ENCODE peak calls at places on chromosomes 11 and 22, in four cellular contexts. One of them, this sample, is unnamed.
A peak's percentile ranks its signal among the peaks of the same experiment; 100 is the strongest.

GRCh38 chr22:41526802-41527799 is 17.2 kb downstream of the POLR3H start:
- DNase-seq in lower leg skin: no peak
- DNase-seq in GM23248: peak; percentile 60
- DNase-seq in HFF-Myc: no peak
- DNase-seq in this sample: no peak

GRCh38 chr11:45662096-45662664 is 3.2 kb downstream of the CHST1 start:
- DNase-seq in lower leg skin: no peak
- DNase-seq in GM23248: no peak
- DNase-seq in HFF-Myc: no peak
- DNase-seq in this sample: no peak

GRCh38 chr22:39236321-39237275 is 8.2 kb downstream of the PDGFB start:
- DNase-seq in lower leg skin: no peak
- DNase-seq in GM23248: no peak
- DNase-seq in HFF-Myc: no peak
- DNase-seq in this sample: no peak

GRCh38 chr11:62340269-62340901 is 3.1 kb downstream of the ASRGL1 start:
- DNase-seq in lower leg skin: peak; percentile 58
- DNase-seq in GM23248: peak; percentile 65
- DNase-seq in HFF-Myc: peak; percentile 10
- DNase-seq in this sample: peak; percentile 5

GRCh38 chr22:45336971-45337431 is 27.3 kb downstream of the FAM118A start:
- DNase-seq in lower leg skin: peak; percentile 74
- DNase-seq in GM23248: peak; percentile 8
- DNase-seq in HFF-Myc: no peak
- DNase-seq in this sample: no peak

GRCh38 chr22:18008136-18008535 is 16.2 kb downstream of the MICAL3 start:
- DNase-seq in lower leg skin: no peak
- DNase-seq in GM23248: no peak
- DNase-seq in HFF-Myc: no peak
- DNase-seq in this sample: no peak

GRCh38 chr11:20015101-20015500 is 145.2 kb downstream of the DBX1 start:
- DNase-seq in lower leg skin: no peak
- DNase-seq in GM23248: no peak
- DNase-seq in HFF-Myc: no peak
- DNase-seq in this sample: no peak

GRCh38 chr22:47132428-47132825 is 370.0 kb downstream of the TBC1D22A start:
- DNase-seq in lower leg skin: no peak
- DNase-seq in GM23248: no peak
- DNase-seq in HFF-Myc: no peak
- DNase-seq in this sample: no peak

GRCh38 chr22:25202290-25202921 is 2.7 kb downstream of the CRYBB3 start:
- DNase-seq in lower leg skin: peak; percentile 29
- DNase-seq in GM23248: peak; percentile 63
- DNase-seq in HFF-Myc: peak; percentile 39
- DNase-seq in this sample: peak; percentile 13

GRCh38 chr11:81585534-81585933 is 1148.1 kb downstream of the FAM181B start:
- DNase-seq in lower leg skin: no peak
- DNase-seq in GM23248: no peak
- DNase-seq in HFF-Myc: no peak
- DNase-seq in this sample: no peak

GRCh38 chr11:119744577-119744976 is 15.6 kb upstream of the NECTIN1 start:
- DNase-seq in lower leg skin: no peak
- DNase-seq in GM23248: no peak
- DNase-seq in HFF-Myc: no peak
- DNase-seq in this sample: no peak

GRCh38 chr11:23732026-23732425 is 764.8 kb upstream of the LUZP2 start:
- DNase-seq in lower leg skin: no peak
- DNase-seq in GM23248: peak; percentile 6
- DNase-seq in HFF-Myc: no peak
- DNase-seq in this sample: no peak

GRCh38 chr11:128326791-128327190 is 260.6 kb downstream of the ETS1 start:
- DNase-seq in lower leg skin: no peak
- DNase-seq in GM23248: no peak
- DNase-seq in HFF-Myc: no peak
- DNase-seq in this sample: no peak

GRCh38 chr22:27466229-27466628 is 335.3 kb downstream of the MN1 start:
- DNase-seq in lower leg skin: no peak
- DNase-seq in GM23248: peak; percentile 39
- DNase-seq in HFF-Myc: no peak
- DNase-seq in this sample: no peak

GRCh38 chr11:73218106-73218829 is at the start of gene P2RY2:
- DNase-seq in lower leg skin: peak; percentile 47
- DNase-seq in GM23248: peak; percentile 52
- DNase-seq in HFF-Myc: no peak
- DNase-seq in this sample: no peak

GRCh38 chr11:11841121-11841604 is 609 bp upstream of the USP47 start:
- DNase-seq in lower leg skin: no peak
- DNase-seq in GM23248: peak; percentile 58
- DNase-seq in HFF-Myc: no peak
- DNase-seq in this sample: no peak

GRCh38 chr11:134505125-134505524 is 93.1 kb upstream of the B3GAT1 start:
- DNase-seq in lower leg skin: no peak
- DNase-seq in GM23248: no peak
- DNase-seq in HFF-Myc: no peak
- DNase-seq in this sample: no peak

GRCh38 chr11:26865703-26866102 is 128.2 kb upstream of the FIBIN start:
- DNase-seq in lower leg skin: no peak
- DNase-seq in GM23248: no peak
- DNase-seq in HFF-Myc: no peak
- DNase-seq in this sample: no peak

GRCh38 chr22:16866167-16866566 is 41.0 kb upstream of the XKR3 start:
- DNase-seq in lower leg skin: no peak
- DNase-seq in GM23248: peak; percentile 43
- DNase-seq in HFF-Myc: no peak
- DNase-seq in this sample: no peak

GRCh38 chr22:34414467-34415440 is 494.5 kb upstream of the LARGE1 start:
- DNase-seq in lower leg skin: peak; percentile 27
- DNase-seq in GM23248: peak; percentile 3
- DNase-seq in HFF-Myc: peak; percentile 3
- DNase-seq in this sample: no peak

GRCh38 chr22:19522190-19522880 is 1.9 kb downstream of the CLDN5 start:
- DNase-seq in lower leg skin: no peak
- DNase-seq in GM23248: no peak
- DNase-seq in HFF-Myc: no peak
- DNase-seq in this sample: no peak

GRCh38 chr11:128288368-128288767 is 299.0 kb downstream of the ETS1 start:
- DNase-seq in lower leg skin: no peak
- DNase-seq in GM23248: peak; percentile 44
- DNase-seq in HFF-Myc: no peak
- DNase-seq in this sample: no peak

GRCh38 chr22:43289551-43289963 is 53.6 kb downstream of the SCUBE1 start:
- DNase-seq in lower leg skin: no peak
- DNase-seq in GM23248: peak; percentile 42
- DNase-seq in HFF-Myc: no peak
- DNase-seq in this sample: no peak

GRCh38 chr11:76696756-76697155 is 26.2 kb upstream of the LRRC32 start:
- DNase-seq in lower leg skin: no peak
- DNase-seq in GM23248: no peak
- DNase-seq in HFF-Myc: no peak
- DNase-seq in this sample: no peak

GRCh38 chr11:30753504-30753903 is 167.4 kb upstream of the MPPED2 start:
- DNase-seq in lower leg skin: no peak
- DNase-seq in GM23248: no peak
- DNase-seq in HFF-Myc: no peak
- DNase-seq in this sample: no peak

GRCh38 chr11:30749268-30749667 is 163.1 kb upstream of the MPPED2 start:
- DNase-seq in lower leg skin: no peak
- DNase-seq in GM23248: no peak
- DNase-seq in HFF-Myc: no peak
- DNase-seq in this sample: no peak

GRCh38 chr11:30758012-30758411 is 171.9 kb upstream of the MPPED2 start:
- DNase-seq in lower leg skin: no peak
- DNase-seq in GM23248: peak; percentile 1
- DNase-seq in HFF-Myc: no peak
- DNase-seq in this sample: no peak

GRCh38 chr11:30758946-30759501 is 172.9 kb upstream of the MPPED2 start:
- DNase-seq in lower leg skin: no peak
- DNase-seq in GM23248: no peak
- DNase-seq in HFF-Myc: no peak
- DNase-seq in this sample: no peak

GRCh38 chr11:30753994-30754393 is 167.8 kb upstream of the MPPED2 start:
- DNase-seq in lower leg skin: no peak
- DNase-seq in GM23248: no peak
- DNase-seq in HFF-Myc: no peak
- DNase-seq in this sample: no peak
- H3K4me3 ChIP-seq in lower leg skin: no peak overlapping the region
- H3K4me3 ChIP-seq in GM23248: no peak overlapping the region
- H3K4me3 ChIP-seq in HFF-Myc: no peak overlapping the region
- H3K4me3 ChIP-seq in this sample: no peak overlapping the region

GRCh38 chr11:49851971-49852389 is 100.2 kb upstream of the OR4C13 start:
- DNase-seq in lower leg skin: no peak
- DNase-seq in GM23248: no peak
- DNase-seq in HFF-Myc: no peak
- DNase-seq in this sample: no peak

DNA sequence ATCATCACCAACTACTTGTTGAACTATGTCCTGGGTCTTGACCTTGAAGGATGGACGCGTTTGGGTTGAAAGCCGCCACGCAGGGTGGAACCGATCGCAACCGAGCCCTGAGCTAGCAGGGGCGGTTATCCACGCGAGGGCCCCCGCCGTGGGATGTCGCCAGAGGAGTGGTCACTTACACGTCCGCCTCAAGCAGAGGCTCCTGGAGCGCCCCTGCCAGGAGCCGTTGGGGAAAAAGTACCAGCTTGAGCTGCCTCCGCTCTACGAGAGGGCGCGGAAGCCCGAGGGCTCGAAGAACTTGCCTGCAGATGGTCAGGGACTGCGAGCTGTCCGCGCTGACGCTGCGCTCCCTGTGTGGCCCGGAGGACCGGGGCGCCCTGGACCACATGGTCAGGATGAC is 100.7 kb upstream of the OR4C13 start:
- DNase-seq in lower leg skin: no peak
- DNase-seq in GM23248: no peak
- DNase-seq in HFF-Myc: no peak
- DNase-seq in this sample: no peak
- H3K4me3 ChIP-seq in lower leg skin: no peak overlapping the region
- H3K4me3 ChIP-seq in GM23248: no peak overlapping the region
- H3K4me3 ChIP-seq in HFF-Myc: no peak overlapping the region
- H3K4me3 ChIP-seq in this sample: no peak overlapping the region

DNA sequence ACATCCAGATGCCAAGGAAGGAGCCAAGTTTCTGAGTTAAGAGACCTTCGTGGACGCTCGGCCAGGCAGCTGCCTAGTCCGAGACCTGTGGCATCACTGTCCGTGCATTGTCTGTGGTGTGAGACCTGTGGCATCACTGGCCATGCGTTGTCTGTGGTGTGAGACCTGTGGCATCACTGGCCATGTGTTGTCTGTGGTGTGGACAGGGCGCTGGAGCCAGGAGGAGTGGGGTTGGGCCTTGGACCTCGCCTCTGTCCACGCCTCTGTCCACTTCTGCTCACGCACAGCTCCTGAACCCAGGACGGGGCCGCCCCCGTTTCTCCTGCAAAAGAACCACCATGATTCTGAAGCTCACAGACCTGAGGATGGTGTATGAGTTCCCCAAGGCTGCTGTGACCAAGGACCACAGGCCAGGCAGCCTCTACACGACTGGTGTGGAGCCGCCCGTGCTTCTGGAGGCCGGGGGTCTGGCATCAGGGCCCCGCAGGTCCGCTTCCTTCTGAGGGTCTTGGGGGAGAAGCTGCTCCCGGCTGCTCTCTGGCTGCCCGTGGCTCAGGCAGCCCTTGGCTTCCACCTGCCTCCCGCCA is 1218.3 kb downstream of the BRD1 start:
- DNase-seq in lower leg skin: no peak
- DNase-seq in GM23248: no peak
- DNase-seq in HFF-Myc: no peak
- DNase-seq in this sample: no peak
- H3K4me3 ChIP-seq in lower leg skin: no peak overlapping the region
- H3K4me3 ChIP-seq in GM23248: no peak overlapping the region
- H3K4me3 ChIP-seq in HFF-Myc: no peak overlapping the region
- H3K4me3 ChIP-seq in this sample: no peak overlapping the region

GRCh38 chr11:114110123-114110522 is 50.6 kb downstream of the ZBTB16 start:
- DNase-seq in lower leg skin: no peak
- DNase-seq in GM23248: no peak
- DNase-seq in HFF-Myc: no peak
- DNase-seq in this sample: no peak

GRCh38 chr11:114108501-114109205 is 49.1 kb downstream of the ZBTB16 start:
- DNase-seq in lower leg skin: no peak
- DNase-seq in GM23248: no peak
- DNase-seq in HFF-Myc: no peak
- DNase-seq in this sample: no peak

GRCh38 chr11:114110948-114111347 is 51.4 kb downstream of the ZBTB16 start:
- DNase-seq in lower leg skin: peak; percentile 61
- DNase-seq in GM23248: no peak
- DNase-seq in HFF-Myc: no peak
- DNase-seq in this sample: no peak

GRCh38 chr11:114109206-114110090 is 49.9 kb downstream of the ZBTB16 start:
- DNase-seq in lower leg skin: no peak
- DNase-seq in GM23248: no peak
- DNase-seq in HFF-Myc: no peak
- DNase-seq in this sample: no peak

GRCh38 chr11:114111369-114112042 is 52.0 kb downstream of the ZBTB16 start:
- DNase-seq in lower leg skin: no peak
- DNase-seq in GM23248: no peak
- DNase-seq in HFF-Myc: no peak
- DNase-seq in this sample: no peak
- H3K4me3 ChIP-seq in lower leg skin: no peak overlapping the region
- H3K4me3 ChIP-seq in GM23248: no peak overlapping the region
- H3K4me3 ChIP-seq in HFF-Myc: no peak overlapping the region
- H3K4me3 ChIP-seq in this sample: no peak overlapping the region

GRCh38 chr22:22880645-22881044 is 7.0 kb upstream of the IGLL5 start:
- DNase-seq in lower leg skin: no peak
- DNase-seq in GM23248: no peak
- DNase-seq in HFF-Myc: no peak
- DNase-seq in this sample: no peak

GRCh38 chr22:22883090-22883727 is 4.4 kb upstream of the IGLL5 start:
- DNase-seq in lower leg skin: no peak
- DNase-seq in GM23248: no peak
- DNase-seq in HFF-Myc: no peak
- DNase-seq in this sample: no peak

GRCh38 chr22:22882033-22882717 is 5.4 kb upstream of the IGLL5 start:
- DNase-seq in lower leg skin: no peak
- DNase-seq in GM23248: peak; percentile 23
- DNase-seq in HFF-Myc: no peak
- DNase-seq in this sample: no peak

GRCh38 chr22:22879675-22880029 is 8.0 kb upstream of the IGLL5 start:
- DNase-seq in lower leg skin: no peak
- DNase-seq in GM23248: no peak
- DNase-seq in HFF-Myc: no peak
- DNase-seq in this sample: no peak

GRCh38 chr22:22881116-22882032 is 6.2 kb upstream of the IGLL5 start:
- DNase-seq in lower leg skin: no peak
- DNase-seq in GM23248: no peak
- DNase-seq in HFF-Myc: no peak
- DNase-seq in this sample: no peak
- H3K4me3 ChIP-seq in lower leg skin: no peak overlapping the region
- H3K4me3 ChIP-seq in GM23248: no peak overlapping the region
- H3K4me3 ChIP-seq in HFF-Myc: no peak overlapping the region
- H3K4me3 ChIP-seq in this sample: no peak overlapping the region

This sample was measured in AG09309.